ENCODE peak calls at places on chromosomes 12 and 14, in ten cellular contexts. I is fibroblast of mammary gland, H is AG04450, M is endothelial cell, A is NB4, R is heart left ventricle, N is Panc1, K is Caco-2, U is AG09309, G is pancreas. S is an unnamed sample.

GRCh38 chr12:42696424-42697149 is 107.0 kb upstream of the PRICKLE1 start:
- DNase-seq in I (peak; percentile 95), H (peak; percentile 23), M (no peak), A (peak; percentile 84), R (peak; percentile 64), N (no peak), K (no peak), U (peak; percentile 41), G (no peak), S (no peak)

GRCh38 chr14:76776306-76777251 is 15.3 kb downstream of the VASH1 start:
- DNase-seq in I (no peak), H (no peak), M (no peak), A (peak; percentile 77), R (no peak), N (no peak), K (peak; percentile 34), U (no peak), G (peak; percentile 65), S (no peak)

GRCh38 chr12:11705010-11705409 is 55.5 kb downstream of the ETV6 start:
- DNase-seq in I (peak; percentile 97), H (peak; percentile 77), M (no peak), A (peak; percentile 27), R (no peak), N (no peak), K (no peak), U (peak; percentile 71), G (no peak), S (peak; percentile 69)

GRCh38 chr12:99810718-99811593 is 163.4 kb downstream of the GARIN6 start:
- DNase-seq in I (peak; percentile 69), H (no peak), M (no peak), A (peak; percentile 35), R (no peak), N (no peak), K (no peak), U (no peak), G (no peak), S (no peak)

GRCh38 chr12:88167384-88167783 is 25.3 kb downstream of the TMTC3 start:
- DNase-seq in I (no peak), H (no peak), M (no peak), A (no peak), R (no peak), N (no peak), K (no peak), U (no peak), G (no peak), S (no peak)

GRCh38 chr14:77140343-77140936 is 1.2 kb downstream of the ZDHHC22 start:
- DNase-seq in I (no peak), H (no peak), M (no peak), A (no peak), R (no peak), N (no peak), K (no peak), U (no peak), G (no peak), S (no peak)

GRCh38 chr12:48687595-48687994 is 5.6 kb upstream of the KANSL2 start:
- DNase-seq in I (no peak), H (no peak), M (no peak), A (no peak), R (no peak), N (no peak), K (no peak), U (no peak), G (no peak), S (no peak)

GRCh38 chr14:100815478-100816285 is 10.2 kb upstream of the MEG3 start:
- DNase-seq in I (no peak), H (peak; percentile 61), M (no peak), A (no peak), R (no peak), N (no peak), K (no peak), U (peak; percentile 33), G (no peak), S (no peak)

GRCh38 chr12:75892779-75893408 is 138.7 kb downstream of the PHLDA1 start:
- DNase-seq in I (peak; percentile 55), H (no peak), M (peak; percentile 39), A (peak; percentile 28), R (no peak), N (no peak), K (peak; percentile 75), U (peak; percentile 25), G (no peak), S (peak; percentile 18)

GRCh38 chr12:3314306-3314663 is 176.7 kb upstream of the PRMT8 start:
- DNase-seq in I (no peak), H (no peak), M (no peak), A (no peak), R (no peak), N (no peak), K (no peak), U (no peak), G (peak; percentile 37), S (no peak)
- TF ChIP-seq CTCF in I (peak; percentile 20), H (peak; percentile 2), M (no peak), A (no peak), R (no peak), N (no peak), K (peak; percentile 33), U (peak; percentile 4), G (no peak), S (no peak)

GRCh38 chr12:121294151-121294889 is 2.2 kb downstream of the CAMKK2 start:
- DNase-seq in I (no peak), H (no peak), M (no peak), A (no peak), R (no peak), N (no peak), K (no peak), U (no peak), G (no peak), S (no peak)

GRCh38 chr12:121295746-121296617 is 527 bp downstream of the CAMKK2 start:
- DNase-seq in I (no peak), H (no peak), M (peak; percentile 27), A (peak; percentile 59), R (peak; percentile 33), N (no peak), K (peak; percentile 69), U (no peak), G (peak; percentile 84), S (no peak)

GRCh38 chr12:121299662-121300061 is 3.2 kb upstream of the CAMKK2 start:
- DNase-seq in I (no peak), H (no peak), M (no peak), A (no peak), R (no peak), N (no peak), K (no peak), U (no peak), G (no peak), S (no peak)

GRCh38 chr12:121295123-121295745 is 1.3 kb downstream of the CAMKK2 start:
- DNase-seq in I (no peak), H (no peak), M (no peak), A (peak; percentile 68), R (no peak), N (no peak), K (no peak), U (no peak), G (no peak), S (no peak)

DNA sequence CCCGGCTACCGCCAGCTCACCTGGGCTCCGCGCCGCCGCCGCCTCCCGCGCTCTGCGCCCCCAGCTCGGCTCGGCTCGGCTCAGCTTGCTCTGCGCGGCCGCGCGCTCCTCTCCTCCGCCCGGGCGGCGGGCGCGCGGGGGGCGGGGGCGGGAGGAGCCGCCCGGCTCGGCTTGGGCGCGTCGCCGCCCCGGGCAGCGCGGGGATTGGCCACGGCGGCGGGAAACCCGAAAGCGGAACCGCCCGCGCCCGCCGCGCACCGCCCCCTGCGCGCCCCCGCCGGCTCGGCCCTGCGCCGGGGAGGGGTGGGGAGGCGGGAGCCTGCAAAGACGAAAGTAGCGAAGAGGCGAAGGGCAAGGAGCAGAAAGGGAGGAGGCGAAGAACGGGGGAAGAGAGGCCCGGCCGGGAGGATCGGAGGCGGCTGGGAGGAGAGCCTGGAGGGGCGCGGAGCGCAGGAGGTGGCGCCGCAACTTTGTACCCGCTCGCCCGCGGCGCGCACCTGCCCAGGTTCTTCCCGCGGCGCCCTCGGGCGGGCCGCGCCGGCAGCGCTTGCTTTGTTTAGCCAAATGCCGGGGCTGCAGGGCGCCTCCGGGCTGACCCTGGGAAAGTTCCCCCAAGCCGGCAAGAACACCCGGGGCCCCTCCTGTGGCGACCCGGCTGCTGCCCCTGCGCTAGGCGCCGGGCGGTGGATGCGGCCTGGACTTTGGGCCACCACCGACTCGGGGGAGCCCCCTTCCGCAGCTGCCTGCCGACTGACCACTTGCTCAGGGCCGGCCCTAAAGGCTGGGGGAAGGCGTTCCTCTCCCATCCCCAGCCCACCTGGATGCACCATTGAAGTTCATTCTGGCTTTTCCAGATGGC is at the start of gene CAMKK2:
- DNase-seq in I (peak; percentile 65), H (peak; percentile 11), M (peak; percentile 86), A (peak; percentile 94), R (peak; percentile 88), N (no peak), K (peak; percentile 93), U (peak; percentile 3), G (peak; percentile 91), S (peak; percentile 38)
- TF ChIP-seq CTCF in I (no peak), H (no peak), M (no peak), A (peak; percentile 22), R (peak; percentile 13), N (no peak), K (no peak), U (peak; percentile 6), G (no peak), S (no peak)

DNA sequence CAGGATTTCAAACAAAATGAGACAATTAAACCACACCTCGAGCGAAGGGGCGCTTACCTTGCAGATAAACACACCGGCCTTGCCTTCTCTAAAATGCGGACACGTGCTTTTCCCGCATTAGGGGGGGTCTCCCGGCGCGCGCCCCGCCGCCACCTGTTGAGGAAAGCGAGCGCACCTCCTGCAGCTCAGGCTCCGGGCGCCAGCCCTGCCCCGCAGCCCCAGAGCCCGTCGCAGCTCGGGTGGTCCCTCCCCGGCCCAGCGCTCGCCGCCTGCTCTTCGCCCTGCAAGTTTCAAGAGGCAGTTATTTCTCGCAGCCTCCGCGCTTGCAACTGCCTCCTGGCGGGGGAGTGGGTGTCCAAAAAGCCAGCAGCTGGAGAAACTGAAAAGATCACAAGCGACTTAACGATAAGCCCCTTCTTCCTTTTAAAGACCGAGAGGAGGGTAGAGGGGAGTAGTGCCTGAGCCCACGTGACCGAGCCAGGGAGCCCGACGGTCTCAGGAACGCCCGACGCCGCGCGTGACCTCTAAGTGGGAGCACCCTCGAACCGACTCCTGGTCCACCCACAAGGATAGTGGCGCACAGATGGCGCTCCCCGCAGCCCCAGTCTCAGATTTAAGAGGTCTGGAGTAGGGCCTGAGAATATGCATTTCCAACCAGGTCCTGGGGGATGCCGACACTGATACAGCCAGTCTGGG is at the start of gene ESR2:
- DNase-seq in I (peak; percentile 37), H (no peak), M (peak; percentile 53), A (no peak), R (peak; percentile 11), N (no peak), K (peak; percentile 56), U (no peak), G (peak; percentile 70), S (no peak)
- TF ChIP-seq CTCF in I (peak; percentile 29), H (peak; percentile 58), M (no peak), A (no peak), R (no peak), N (no peak), K (no peak), U (peak; percentile 54), G (no peak), S (peak; percentile 48)

DNA sequence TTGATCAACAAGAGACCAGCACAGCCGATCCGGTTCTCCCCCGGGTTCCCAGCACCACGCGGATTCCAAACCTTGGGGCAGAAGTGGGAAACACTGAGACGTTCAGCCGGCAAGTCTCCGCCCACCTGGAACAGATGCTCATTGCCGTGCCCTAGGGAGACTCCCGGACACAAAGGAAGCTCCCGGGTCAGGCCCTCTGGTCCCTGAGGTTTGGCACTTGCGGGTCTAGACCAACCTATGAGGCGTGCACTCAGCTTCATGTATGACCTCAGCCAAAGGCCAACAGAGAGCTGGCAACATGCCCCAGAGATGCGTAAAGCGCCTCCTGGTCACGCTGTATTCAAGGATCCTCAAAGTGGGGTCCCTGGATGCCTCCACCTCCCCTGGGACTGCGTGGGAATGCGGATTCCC is 2.5 kb downstream of the RIMBP2 start:
- DNase-seq in I (no peak), H (no peak), M (no peak), A (no peak), R (no peak), N (no peak), K (no peak), U (no peak), G (peak; percentile 41), S (no peak)
- TF ChIP-seq CTCF in I (no peak), H (no peak), M (no peak), A (no peak), R (no peak), N (no peak), K (no peak), U (no peak), G (no peak), S (no peak)

S was measured in AG09319.